ENCODE peak calls at places on chromosomes 5 and 9, in four cellular contexts. L is mammary epithelial cell, X is neuronal stem cell, O is OCI-LY7. C is an unnamed sample. For H3K36me3, the result is how much of the 10 kb centered on the place peaks cover.

GRCh38 chr9:35711501-35712428 is 20.2 kb downstream of the TLN1 start:
- DNase-seq in L (no peak), X (no peak), O (no peak), C (peak)

GRCh38 chr5:151191661-151192060 is 32.2 kb downstream of the CCDC69 start:
- DNase-seq in L (no peak), X (no peak), O (no peak), C (no peak)

GRCh38 chr9:86073839-86074238 is 25.5 kb downstream of the GOLM1 start:
- DNase-seq in L (no peak), X (no peak), O (no peak), C (no peak)

GRCh38 chr9:98210435-98210834 is 18.0 kb upstream of the CORO2A start:
- DNase-seq in L (no peak), X (no peak), O (no peak), C (peak)

GRCh38 chr5:133873936-133874585 is 94.4 kb downstream of the C5orf15 start:
- DNase-seq in L (peak), X (no peak), O (no peak), C (no peak)

GRCh38 chr9:38227061-38227540 is 158.1 kb upstream of the SHB start:
- DNase-seq in L (peak), X (no peak), O (peak), C (peak)

GRCh38 chr5:123278284-123278683 is 144.9 kb downstream of the CEP120 start:
- DNase-seq in L (no peak), X (no peak), O (no peak), C (no peak)

GRCh38 chr5:59039296-59040006 is 456.6 kb downstream of the RAB3C start:
- DNase-seq in L (peak), X (peak), O (no peak), C (peak)

GRCh38 chr5:176201811-176202210 is 36.4 kb upstream of the SIMC1 start:
- DNase-seq in L (no peak), X (no peak), O (no peak), C (no peak)

GRCh38 chr9:17613723-17614122 is 34.9 kb downstream of the SH3GL2 start:
- DNase-seq in L (peak), X (no peak), O (no peak), C (no peak)

GRCh38 chr5:176427971-176428370 is 11.6 kb upstream of the CLTB start:
- DNase-seq in L (no peak), X (no peak), O (no peak), C (peak)

GRCh38 chr5:72171667-72172066 is 64.4 kb downstream of the MAP1B start:
- DNase-seq in L (no peak), X (no peak), O (no peak), C (no peak)

GRCh38 chr5:72167257-72167656 is 60.0 kb downstream of the MAP1B start:
- DNase-seq in L (no peak), X (no peak), O (no peak), C (no peak)

GRCh38 chr5:72172832-72173231 is 65.6 kb downstream of the MAP1B start:
- DNase-seq in L (no peak), X (no peak), O (no peak), C (no peak)

GRCh38 chr5:72167790-72168189 is 60.5 kb downstream of the MAP1B start:
- DNase-seq in L (no peak), X (no peak), O (no peak), C (no peak)

DNA sequence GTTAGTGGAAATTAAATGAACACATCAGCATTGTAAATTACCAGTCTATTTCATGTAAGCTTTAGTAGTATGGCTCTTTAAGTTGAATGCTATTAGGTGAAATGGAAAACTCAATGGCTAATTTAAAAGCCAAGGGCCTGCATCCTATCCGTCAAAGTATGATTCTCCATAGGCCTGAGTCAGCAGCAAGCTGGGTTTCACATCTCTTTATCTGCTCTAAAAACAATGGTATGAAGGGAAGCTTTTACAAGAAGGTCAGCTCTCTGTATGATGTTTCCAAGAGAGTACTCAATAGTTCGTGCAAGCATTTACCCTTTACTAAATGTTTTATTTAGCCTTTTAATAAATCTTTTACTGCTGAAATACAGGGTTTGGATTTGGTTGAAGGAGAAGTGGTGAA is 62.8 kb downstream of the MAP1B start:
- DNase-seq in L (no peak), X (no peak), O (no peak), C (no peak)
- H3K36me3 ChIP-seq in L (under half), X (half or more), O (under half), C (under half)

GRCh38 chr9:29958469-29958868 is 2385.2 kb upstream of the C9orf72 start:
- DNase-seq in L (no peak), X (no peak), O (no peak), C (no peak)
- H3K4me3 ChIP-seq in L (no peak), X (no peak), O (no peak), C (no peak)

DNA sequence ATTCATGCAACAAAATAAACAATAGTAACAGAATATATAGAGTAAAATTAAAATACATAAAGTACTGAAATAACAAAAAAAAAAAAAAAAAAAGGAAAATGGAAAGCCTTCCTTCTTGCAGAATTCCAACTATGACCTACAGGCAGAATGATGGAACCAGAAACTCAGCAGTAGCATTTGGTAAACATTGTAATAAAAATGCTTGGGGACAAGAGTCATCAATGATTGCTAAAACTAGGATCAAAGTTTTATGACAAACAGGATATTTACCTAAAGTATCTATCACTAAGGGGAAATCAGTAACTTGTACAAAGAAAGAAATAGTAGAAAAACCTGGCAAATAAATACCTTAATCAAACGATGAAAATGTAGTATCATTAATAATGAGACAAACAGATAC is 17.5 kb downstream of the ERMP1 start:
- DNase-seq in L (no peak), X (no peak), O (no peak), C (no peak)
- H2AFZ ChIP-seq in L (no peak), X (no peak), O (no peak), C (no peak)

GRCh38 chr5:138340008-138340407 is 1.9 kb downstream of the FAM53C start:
- DNase-seq in L (no peak), X (no peak), O (no peak), C (no peak)
- H3K36me3 ChIP-seq in L (under half), X (half or more), O (under half), C (under half)

DNA sequence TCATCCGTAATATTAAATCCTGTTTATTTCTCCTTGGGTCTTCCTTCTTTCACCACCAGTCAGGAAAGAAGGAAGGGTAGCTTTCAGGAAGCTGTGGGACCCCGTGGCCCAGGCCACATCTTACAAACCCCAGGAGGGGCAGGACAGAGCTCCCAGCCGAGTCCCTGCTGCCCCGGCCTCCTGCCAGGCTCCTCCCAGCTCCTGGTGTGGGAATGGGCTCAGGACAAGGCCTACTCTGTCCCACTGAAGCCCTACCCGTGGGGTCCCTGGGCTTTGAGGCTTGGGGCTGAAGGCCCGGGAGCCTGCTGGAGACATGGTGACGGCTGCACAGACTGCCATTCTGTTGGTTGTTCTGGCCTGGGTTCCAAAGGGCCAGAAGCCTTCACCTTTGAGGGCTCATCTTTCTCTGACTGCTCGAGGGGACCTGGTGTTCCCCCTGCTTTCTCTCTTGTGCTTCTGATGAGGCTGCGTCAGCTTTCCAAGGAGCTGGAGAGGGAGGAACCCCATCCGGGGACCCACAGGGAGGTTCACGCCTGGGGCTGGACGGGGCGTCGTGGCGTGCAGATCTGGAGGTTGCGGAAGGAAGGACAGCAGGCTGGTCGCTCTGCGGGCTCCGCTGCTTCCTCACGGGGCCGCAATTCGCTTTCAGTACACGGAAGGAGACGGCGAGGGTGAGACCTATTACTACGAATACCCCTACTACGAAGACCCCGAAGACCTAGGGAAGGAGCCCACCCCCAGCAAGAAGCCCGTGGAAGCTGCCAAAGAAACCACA is 86.6 kb downstream of the COL5A1 start:
- DNase-seq in L (no peak), X (no peak), O (no peak), C (no peak)
- H3K4me3 ChIP-seq in L (no peak), X (no peak), O (no peak), C (no peak)

GRCh38 chr5:89004379-89004778 is 121.4 kb upstream of the MEF2C start:
- DNase-seq in L (no peak), X (no peak), O (no peak), C (no peak)

GRCh38 chr5:89005990-89006389 is 123.0 kb upstream of the MEF2C start:
- DNase-seq in L (no peak), X (no peak), O (no peak), C (no peak)

GRCh38 chr5:89011778-89012320 is 128.9 kb upstream of the MEF2C start:
- DNase-seq in L (no peak), X (no peak), O (no peak), C (peak)

GRCh38 chr5:89010512-89010911 is 127.5 kb upstream of the MEF2C start:
- DNase-seq in L (no peak), X (no peak), O (no peak), C (no peak)

GRCh38 chr5:89008291-89008690 is 125.3 kb upstream of the MEF2C start:
- DNase-seq in L (no peak), X (no peak), O (no peak), C (no peak)
- H2AFZ ChIP-seq in L (no peak), X (no peak), O (no peak), C (no peak)

GRCh38 chr5:14419686-14420085 is 161.9 kb upstream of the OTULINL start:
- DNase-seq in L (no peak), X (no peak), O (no peak), C (no peak)

GRCh38 chr5:14417792-14418765 is 163.5 kb upstream of the OTULINL start:
- DNase-seq in L (no peak), X (no peak), O (no peak), C (no peak)

GRCh38 chr5:14417232-14417730 is 164.3 kb upstream of the OTULINL start:
- DNase-seq in L (no peak), X (no peak), O (no peak), C (peak)

GRCh38 chr5:14421851-14422250 is 159.7 kb upstream of the OTULINL start:
- DNase-seq in L (peak), X (no peak), O (no peak), C (no peak)

DNA sequence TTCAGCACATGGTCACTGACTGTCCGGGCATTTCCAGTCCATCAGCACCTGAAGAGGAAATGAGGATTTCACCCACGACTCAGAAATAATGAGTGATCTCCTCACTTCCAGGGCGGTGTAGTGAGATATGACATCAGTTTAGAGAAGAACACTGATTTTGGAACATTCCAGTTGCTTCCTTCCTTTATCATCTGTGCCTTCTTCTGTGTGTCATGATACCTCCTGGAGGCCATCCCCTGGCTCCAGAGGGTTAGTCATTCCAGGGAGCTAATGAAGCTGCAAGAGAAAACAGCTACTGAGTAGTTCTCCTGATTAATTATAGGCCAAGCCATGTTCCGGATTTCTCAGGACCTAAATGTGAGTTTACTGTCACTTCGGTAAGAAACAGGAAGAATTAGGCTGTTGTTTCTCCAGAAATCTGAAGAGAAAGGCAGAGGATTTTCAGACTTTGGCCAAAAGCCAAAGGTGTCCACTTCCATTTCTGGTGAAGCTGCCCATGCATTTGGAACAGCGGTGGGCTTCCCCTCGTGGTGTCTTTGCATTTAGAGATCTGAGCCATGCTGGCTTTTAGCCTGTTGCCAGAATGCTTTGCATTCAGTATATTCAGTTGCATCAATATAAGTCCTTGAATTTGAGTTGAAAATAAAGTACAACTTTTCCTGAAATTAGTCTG is 161.3 kb upstream of the OTULINL start:
- DNase-seq in L (peak), X (no peak), O (no peak), C (peak)
- H3K36me3 ChIP-seq in L (under half), X (half or more), O (under half), C (half or more)

GRCh38 chr5:140711794-140712193 is 11.5 kb downstream of the ZMAT2 start:
- DNase-seq in L (no peak), X (no peak), O (no peak), C (no peak)
- H3K4me3 ChIP-seq in L (no peak), X (no peak), O (no peak), C (no peak)

C was measured in osteoblast.